ENCODE peak calls at places on chromosomes 11 and 22, in nine cellular contexts. Z is stimulated activated naive B cell treated with anti-CD40 and anti-IgM and Interleukin-4, amounts not matched to agents 10 μg/mL and 1 μg/mL and 100 μg/mL, for 72 hours; I is posterior cingulate gyrus; D is epithelial cell of esophagus; L is fibroblast of the conjunctiva; K is ACHN; V is activated CD4-positive, alpha-beta memory T cell treated with anti-CD3 and anti-CD28 coated beads, Interleukin-2, amount 10 ng/mL, durations not matched to agents 7 days and 5 days; R is HFF-Myc; W is left ventricle myocardium inferior. H is an unnamed sample.

GRCh38 chr11:62883677-62884076 is 3.0 kb downstream of the SLC3A2 start:
- DNase-seq in Z (no peak), I (no peak), D (no peak), L (no peak), K (no peak), V (no peak), R (no peak), W (no peak), H (peak)

GRCh38 chr11:9172394-9172793 is 81.0 kb upstream of the SCUBE2 start:
- DNase-seq in Z (no peak), I (no peak), D (no peak), L (no peak), K (no peak), V (no peak), R (no peak), W (no peak), H (no peak)

GRCh38 chr11:61406067-61406466 is 13.7 kb downstream of the TMEM216 start:
- DNase-seq in Z (no peak), I (no peak), D (no peak), L (no peak), K (no peak), V (no peak), R (no peak), W (no peak), H (no peak)

GRCh38 chr11:88428959-88429358 is 91.4 kb upstream of the CTSC start:
- DNase-seq in Z (no peak), I (no peak), D (no peak), L (no peak), K (no peak), V (no peak), R (no peak), W (no peak), H (no peak)

GRCh38 chr22:50734343-50734771 is 3.6 kb upstream of the ACR start:
- DNase-seq in Z (no peak), I (peak), D (no peak), L (no peak), K (no peak), V (no peak), R (no peak), W (no peak), H (no peak)

GRCh38 chr11:25441432-25441831 is 890.5 kb upstream of the ANO3 start:
- DNase-seq in Z (no peak), I (no peak), D (peak), L (peak), K (no peak), V (no peak), R (no peak), W (no peak), H (no peak)

GRCh38 chr11:69913591-69914285 is 94.5 kb upstream of the FGF3 start:
- DNase-seq in Z (no peak), I (peak), D (no peak), L (no peak), K (no peak), V (no peak), R (no peak), W (peak), H (no peak)

GRCh38 chr11:47282462-47282861 is 12.5 kb downstream of the MADD start:
- DNase-seq in Z (no peak), I (no peak), D (no peak), L (no peak), K (no peak), V (no peak), R (no peak), W (no peak), H (no peak)

GRCh38 chr22:42931421-42932196 is 74.5 kb upstream of the ARFGAP3 start:
- DNase-seq in Z (peak), I (no peak), D (no peak), L (peak), K (no peak), V (no peak), R (no peak), W (no peak), H (no peak)

GRCh38 chr22:43723816-43724215 is 88.3 kb downstream of the EFCAB6 start:
- DNase-seq in Z (no peak), I (no peak), D (no peak), L (no peak), K (no peak), V (no peak), R (peak), W (no peak), H (no peak)

GRCh38 chr11:1931326-1931725 is 11.8 kb downstream of the TNNT3 start:
- DNase-seq in Z (no peak), I (no peak), D (peak), L (peak), K (no peak), V (no peak), R (peak), W (no peak), H (no peak)

GRCh38 chr22:44144046-44144569 is 36.6 kb upstream of the PARVG start:
- DNase-seq in Z (no peak), I (no peak), D (no peak), L (no peak), K (no peak), V (no peak), R (no peak), W (no peak), H (no peak)

GRCh38 chr11:76124905-76125566 is 81.3 kb downstream of the WNT11 start:
- DNase-seq in Z (no peak), I (no peak), D (no peak), L (no peak), K (no peak), V (no peak), R (no peak), W (no peak), H (no peak)

GRCh38 chr11:84720706-84721402 is 906.3 kb downstream of the DLG2 start:
- DNase-seq in Z (no peak), I (no peak), D (no peak), L (no peak), K (no peak), V (no peak), R (no peak), W (peak), H (no peak)

GRCh38 chr11:10856689-10857603 is 907 bp downstream of the ZBED5 start:
- DNase-seq in Z (peak), I (no peak), D (peak), L (no peak), K (peak), V (no peak), R (no peak), W (peak), H (peak)

GRCh38 chr22:41998361-41999261 is at the start of gene WBP2NL:
- DNase-seq in Z (peak), I (peak), D (peak), L (peak), K (peak), V (peak), R (no peak), W (peak), H (peak)

GRCh38 chr11:47932544-47932943 is 47.8 kb upstream of the PTPRJ start:
- DNase-seq in Z (no peak), I (no peak), D (no peak), L (no peak), K (no peak), V (no peak), R (no peak), W (no peak), H (no peak)

GRCh38 chr11:74417379-74417804 is 19.2 kb upstream of the PGM2L1 start:
- DNase-seq in Z (no peak), I (no peak), D (peak), L (peak), K (no peak), V (no peak), R (peak), W (no peak), H (no peak)

GRCh38 chr11:2210366-2211112 is 38.9 kb upstream of the TH start:
- DNase-seq in Z (no peak), I (no peak), D (no peak), L (no peak), K (no peak), V (peak), R (no peak), W (no peak), H (no peak)

GRCh38 chr11:85595285-85595884 is 31.8 kb downstream of the DLG2 start:
- DNase-seq in Z (no peak), I (no peak), D (peak), L (peak), K (peak), V (no peak), R (peak), W (no peak), H (peak)

GRCh38 chr22:36977401-36977861 is 41.8 kb downstream of the TST start:
- DNase-seq in Z (peak), I (peak), D (no peak), L (no peak), K (no peak), V (peak), R (no peak), W (peak), H (peak)

GRCh38 chr11:83285131-83285770 is 916 bp downstream of the CCDC90B start:
- DNase-seq in Z (no peak), I (no peak), D (no peak), L (no peak), K (no peak), V (no peak), R (no peak), W (no peak), H (no peak)

GRCh38 chr11:65920035-65920802 is 993 bp downstream of the DRAP1 start:
- DNase-seq in Z (no peak), I (no peak), D (no peak), L (no peak), K (peak), V (no peak), R (no peak), W (peak), H (peak)

GRCh38 chr11:59172345-59173079 is 580 bp downstream of the DTX4 start:
- DNase-seq in Z (peak), I (no peak), D (no peak), L (no peak), K (no peak), V (no peak), R (no peak), W (no peak), H (no peak)

GRCh38 chr22:20528405-20528978 is 21.1 kb downstream of the MED15 start:
- DNase-seq in Z (no peak), I (no peak), D (no peak), L (no peak), K (no peak), V (no peak), R (no peak), W (no peak), H (no peak)

GRCh38 chr11:1351278-1351937 is 38.3 kb upstream of the BRSK2 start:
- DNase-seq in Z (no peak), I (no peak), D (no peak), L (no peak), K (peak), V (no peak), R (no peak), W (no peak), H (peak)

GRCh38 chr22:20131856-20132685 is 467 bp downstream of the ZDHHC8 start:
- DNase-seq in Z (no peak), I (no peak), D (no peak), L (no peak), K (no peak), V (peak), R (no peak), W (peak), H (peak)

GRCh38 chr11:6612816-6613136 is 760 bp upstream of the TAF10 start:
- DNase-seq in Z (no peak), I (no peak), D (no peak), L (no peak), K (no peak), V (no peak), R (no peak), W (no peak), H (no peak)

GRCh38 chr11:98531576-98531975 is 489.2 kb upstream of the CNTN5 start:
- DNase-seq in Z (no peak), I (no peak), D (peak), L (no peak), K (no peak), V (no peak), R (no peak), W (no peak), H (peak)

GRCh38 chr11:59207988-59208432 is 4.7 kb downstream of the MPEG1 start:
- DNase-seq in Z (peak), I (no peak), D (peak), L (peak), K (peak), V (peak), R (no peak), W (no peak), H (peak)

GRCh38 chr11:4102711-4103110 is 8.1 kb downstream of the RRM1 start:
- DNase-seq in Z (no peak), I (no peak), D (no peak), L (no peak), K (no peak), V (no peak), R (no peak), W (no peak), H (no peak)

GRCh38 chr11:24697722-24698121 is 200.9 kb downstream of the LUZP2 start:
- DNase-seq in Z (no peak), I (no peak), D (peak), L (no peak), K (no peak), V (no peak), R (no peak), W (no peak), H (peak)

GRCh38 chr22:45483918-45484499 is 18.7 kb upstream of the FBLN1 start:
- DNase-seq in Z (no peak), I (no peak), D (no peak), L (no peak), K (no peak), V (no peak), R (no peak), W (no peak), H (no peak)

GRCh38 chr11:25566298-25567200 is 765.4 kb upstream of the ANO3 start:
- DNase-seq in Z (no peak), I (no peak), D (no peak), L (peak), K (no peak), V (no peak), R (no peak), W (peak), H (no peak)

GRCh38 chr11:6251120-6251733 is 8.4 kb upstream of the CCKBR start:
- DNase-seq in Z (no peak), I (peak), D (peak), L (peak), K (peak), V (peak), R (peak), W (peak), H (peak)

GRCh38 chr11:119202554-119202953 is 3.6 kb upstream of the CBL start:
- DNase-seq in Z (no peak), I (no peak), D (no peak), L (no peak), K (no peak), V (no peak), R (no peak), W (no peak), H (no peak)